ENCODE peak calls at places on chromosomes 6 and 20, in six cellular contexts. O is H1; F is IMR-90; T is CD4-positive, CD25-positive, alpha-beta regulatory T cell; H is small intestine; U is breast epithelium. P is an unnamed sample. For H3K4me1, the result is how much of the 10 kb centered on the place peaks cover.

GRCh38 chr20:58328836-58329235 is 19.3 kb downstream of the RAB22A start:
- DNase-seq in F (no peak), T (no peak), O (no peak), H (no peak), U (no peak), P (no peak)

GRCh38 chr6:48904809-48905208 is 558.2 kb downstream of the MMUT start:
- DNase-seq in H (no peak), O (no peak), T (no peak), F (no peak), U (no peak), P (no peak)

GRCh38 chr6:29112135-29112534 is 4.3 kb downstream of the OR2J3 start:
- DNase-seq in O (no peak), U (no peak), F (no peak), H (no peak), T (no peak), P (peak)

GRCh38 chr6:40916816-40917215 is 122.2 kb downstream of the UNC5CL start:
- DNase-seq in O (no peak), T (no peak), F (no peak), H (no peak), U (no peak), P (no peak)

GRCh38 chr6:22250486-22250885 is 46.4 kb downstream of the PRL start:
- DNase-seq in U (no peak), H (no peak), O (peak), F (no peak), T (no peak), P (no peak)

GRCh38 chr6:8057263-8057662 is 6.9 kb downstream of the BLOC1S5 start:
- DNase-seq in T (no peak), H (no peak), U (no peak), O (no peak), F (peak), P (no peak)

GRCh38 chr6:16450285-16450684 is 211.9 kb downstream of the GMPR start:
- DNase-seq in F (peak), H (no peak), U (no peak), T (no peak), O (no peak), P (no peak)

GRCh38 chr6:167410510-167410909 is 85.6 kb downstream of the TTLL2 start:
- DNase-seq in O (no peak), U (no peak), F (no peak), H (no peak), T (no peak), P (no peak)

GRCh38 chr6:16769986-16770376 is 8.7 kb upstream of the ATXN1 start:
- DNase-seq in F (peak), H (no peak), O (no peak), T (no peak), U (no peak), P (no peak)

GRCh38 chr6:15296249-15296648 is 50.4 kb downstream of the JARID2 start:
- DNase-seq in U (no peak), H (no peak), F (no peak), O (no peak), T (no peak), P (no peak)
- H3K4me1 ChIP-seq in U (under half), H (under half), F (under half), O (under half), T (under half), P (half or more)

DNA sequence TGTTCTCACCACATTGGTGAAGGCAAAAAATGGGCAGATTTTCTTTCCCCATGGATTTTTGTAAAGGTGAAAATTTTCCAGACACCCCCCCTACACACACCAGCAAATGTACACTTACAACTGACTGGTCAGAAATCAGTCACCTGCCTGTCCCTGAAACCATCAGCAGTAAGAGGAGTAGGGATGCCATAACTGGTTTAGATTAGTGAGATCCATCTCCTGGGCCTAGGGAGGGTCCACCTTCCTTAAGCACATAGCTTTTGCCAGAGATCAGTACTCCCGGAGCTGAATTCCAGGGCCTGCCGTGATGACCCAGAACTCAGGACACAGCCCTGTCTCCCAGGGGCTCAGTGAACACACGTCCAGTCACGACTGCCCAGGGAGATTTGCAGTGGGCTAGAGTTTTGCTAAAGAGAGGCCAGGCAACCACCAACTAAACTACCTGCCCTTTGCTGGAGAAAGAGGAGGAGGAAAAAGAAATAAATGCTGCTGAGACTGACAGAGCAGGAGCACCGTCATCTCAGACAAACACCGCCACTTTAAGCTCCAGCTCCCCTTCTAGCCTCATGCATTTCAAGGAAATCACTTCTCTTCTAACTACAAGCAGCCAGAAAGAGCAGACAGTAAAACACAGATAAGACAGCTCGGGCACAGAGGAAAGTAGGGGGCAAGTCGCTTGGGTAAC is 82.8 kb upstream of the SPTLC3 start:
- DNase-seq in T (no peak), F (no peak), U (no peak), O (no peak), H (no peak), P (no peak)
- H3K4me1 ChIP-seq in T (under half), F (under half), U (under half), O (under half), H (under half), P (under half)

DNA sequence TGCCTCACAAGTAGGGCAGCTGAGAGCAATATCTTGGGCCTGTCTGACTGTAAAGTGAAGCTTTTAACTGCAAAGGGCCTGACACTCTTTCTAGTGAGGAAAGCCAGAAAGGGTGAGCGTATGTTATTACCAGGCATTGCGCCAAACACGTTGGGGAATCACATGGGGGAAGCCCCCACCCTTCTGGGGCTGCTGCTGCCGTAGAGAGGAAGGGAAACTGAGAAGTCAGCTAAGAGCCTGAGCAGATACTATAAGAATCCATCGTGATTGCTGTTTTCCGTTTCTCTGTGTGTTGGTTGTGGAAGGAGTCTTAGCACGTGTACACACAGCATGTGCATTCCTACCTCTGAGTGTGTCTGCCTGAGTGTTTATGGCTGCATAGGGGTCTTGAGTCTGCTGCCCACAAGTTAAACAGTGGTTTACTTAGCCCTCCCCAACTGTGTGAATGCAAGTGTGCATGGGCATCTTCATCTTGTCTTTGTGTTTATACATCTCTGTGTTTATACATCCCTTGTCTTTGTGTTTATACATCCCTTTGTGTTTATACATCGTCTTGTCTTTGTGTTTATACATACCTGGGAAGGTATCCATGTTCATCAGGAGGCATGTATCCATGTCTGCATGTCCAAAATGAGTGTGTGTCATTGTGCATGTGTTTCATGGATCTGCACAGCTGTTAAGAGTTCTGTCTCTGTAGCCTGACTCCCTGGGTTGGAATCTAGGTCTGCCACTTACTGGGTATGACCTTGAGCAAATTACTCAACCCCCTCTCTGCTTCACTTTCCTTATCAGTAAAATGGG is 50.3 kb upstream of the SIRPA start:
- DNase-seq in U (no peak), T (no peak), O (no peak), H (no peak), F (peak), P (peak)
- H3K4me1 ChIP-seq in U (under half), T (under half), O (under half), H (under half), F (under half), P (under half)

GRCh38 chr20:32506721-32507120 is 78.4 kb downstream of the NOL4L start:
- DNase-seq in H (no peak), O (no peak), U (no peak), T (no peak), F (no peak), P (no peak)

GRCh38 chr20:32509639-32510066 is 75.5 kb downstream of the NOL4L start:
- DNase-seq in T (peak), O (no peak), F (peak), U (no peak), H (no peak), P (peak)

GRCh38 chr20:32508775-32509119 is 76.4 kb downstream of the NOL4L start:
- DNase-seq in U (no peak), T (no peak), O (no peak), F (no peak), H (no peak), P (no peak)

GRCh38 chr20:32510120-32510600 is 75.0 kb downstream of the NOL4L start:
- DNase-seq in T (no peak), H (no peak), F (no peak), O (no peak), U (no peak), P (no peak)

DNA sequence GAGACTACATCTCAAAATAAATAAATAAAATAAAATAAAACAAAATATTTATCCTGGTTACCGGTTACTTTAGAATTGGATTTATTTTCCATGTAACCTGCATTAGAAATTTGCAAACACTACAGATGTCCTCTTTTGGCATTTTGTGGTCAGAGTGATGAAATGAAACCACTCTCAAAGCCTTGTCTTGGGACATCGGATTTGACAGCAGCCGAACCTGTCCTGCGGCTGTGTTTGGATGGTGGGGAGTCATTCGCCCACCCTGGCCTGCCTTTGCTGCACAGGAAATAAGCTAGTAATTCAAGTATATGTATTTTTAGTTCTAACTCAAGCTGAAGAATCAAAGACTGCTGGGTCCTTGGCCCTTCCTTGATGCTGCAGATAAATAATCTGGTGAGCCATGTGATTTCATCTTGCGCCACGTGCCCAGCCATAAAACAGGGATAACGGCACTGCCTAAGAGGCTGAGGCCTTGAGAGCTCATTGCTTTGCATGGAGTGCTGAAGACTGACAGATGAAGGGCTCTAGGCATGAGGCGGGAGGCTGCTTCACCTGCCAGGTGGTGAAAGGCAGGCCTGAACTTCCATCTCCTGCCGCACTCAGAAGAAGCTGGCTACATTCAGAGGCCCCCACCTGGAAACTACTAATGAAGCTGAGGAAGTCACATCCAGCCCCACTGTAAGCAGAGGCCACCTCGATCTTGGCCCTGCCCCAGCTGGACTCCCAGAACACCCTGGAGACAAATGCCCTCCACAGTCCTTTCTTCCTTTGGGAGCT is 76.9 kb downstream of the NOL4L start:
- DNase-seq in T (no peak), U (no peak), F (no peak), H (peak), O (no peak), P (no peak)
- H3K4me1 ChIP-seq in T (half or more), U (under half), F (under half), H (under half), O (under half), P (under half)

GRCh38 chr6:52577778-52578473 is 1.1 kb upstream of the TRAM2 start:
- DNase-seq in H (peak), T (no peak), U (no peak), O (no peak), F (no peak), P (no peak)
- H3K4me1 ChIP-seq in H (under half), T (under half), U (under half), O (under half), F (under half), P (under half)

DNA sequence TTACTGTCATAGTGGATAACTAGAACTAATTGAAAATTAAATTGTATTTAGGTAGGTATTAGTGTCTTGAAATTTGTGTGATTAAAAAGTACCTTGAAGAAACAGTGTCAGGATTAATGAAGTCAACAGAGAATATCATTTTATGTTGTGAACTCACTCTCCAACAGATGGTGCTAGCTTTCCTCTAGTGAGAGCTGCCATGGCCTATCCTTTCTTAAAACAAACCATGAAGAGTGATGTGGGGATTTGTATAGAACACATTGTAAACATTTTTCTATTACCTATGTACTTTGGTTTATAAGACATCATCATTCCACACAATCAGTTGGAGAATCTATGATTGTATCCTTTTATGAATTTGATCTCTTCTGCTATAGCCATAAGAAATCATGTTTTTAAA is 4.8 kb upstream of the SRSF12 start:
- DNase-seq in F (peak), O (no peak), H (peak), T (peak), U (no peak), P (peak)
- H3K4me1 ChIP-seq in F (under half), O (under half), H (under half), T (under half), U (under half), P (under half)

GRCh38 chr20:36274248-36274841 is 31.8 kb upstream of the DLGAP4 start:
- DNase-seq in H (no peak), F (no peak), T (no peak), U (no peak), O (peak), P (no peak)
- H3K4me1 ChIP-seq in H (under half), F (under half), T (under half), U (under half), O (under half), P (under half)

DNA sequence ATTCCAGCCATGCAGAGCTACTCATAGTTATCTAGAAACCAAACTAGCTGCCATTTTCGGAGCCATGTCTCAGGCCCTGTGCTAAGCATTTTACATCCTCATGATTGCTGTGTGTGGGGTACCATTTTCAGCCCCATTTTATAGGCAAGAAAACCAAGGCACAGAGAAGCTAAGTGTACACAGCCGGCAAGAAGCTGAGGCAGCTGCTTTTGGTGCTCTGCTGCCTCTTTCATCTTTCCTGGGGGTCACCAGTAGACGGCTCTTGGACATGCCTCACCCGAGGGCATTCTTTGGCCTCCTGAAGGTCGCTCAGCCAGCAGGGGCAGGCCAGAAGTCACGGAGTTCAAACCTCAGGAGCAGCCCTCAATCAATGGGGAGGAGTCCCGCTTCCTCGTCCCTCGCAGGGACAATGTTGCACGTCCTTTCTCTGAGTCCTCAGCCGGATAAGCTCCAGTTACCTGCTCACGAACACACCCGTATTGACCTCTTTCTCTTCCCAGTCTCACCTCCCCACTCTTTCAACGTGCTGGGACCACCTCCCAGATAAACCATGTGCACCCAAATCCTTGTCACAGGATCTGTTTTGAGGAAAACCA is 82.6 kb upstream of the BLCAP start:
- DNase-seq in H (no peak), U (no peak), O (no peak), T (no peak), F (no peak), P (no peak)
- H3K4me1 ChIP-seq in H (under half), U (under half), O (under half), T (under half), F (under half), P (under half)

DNA sequence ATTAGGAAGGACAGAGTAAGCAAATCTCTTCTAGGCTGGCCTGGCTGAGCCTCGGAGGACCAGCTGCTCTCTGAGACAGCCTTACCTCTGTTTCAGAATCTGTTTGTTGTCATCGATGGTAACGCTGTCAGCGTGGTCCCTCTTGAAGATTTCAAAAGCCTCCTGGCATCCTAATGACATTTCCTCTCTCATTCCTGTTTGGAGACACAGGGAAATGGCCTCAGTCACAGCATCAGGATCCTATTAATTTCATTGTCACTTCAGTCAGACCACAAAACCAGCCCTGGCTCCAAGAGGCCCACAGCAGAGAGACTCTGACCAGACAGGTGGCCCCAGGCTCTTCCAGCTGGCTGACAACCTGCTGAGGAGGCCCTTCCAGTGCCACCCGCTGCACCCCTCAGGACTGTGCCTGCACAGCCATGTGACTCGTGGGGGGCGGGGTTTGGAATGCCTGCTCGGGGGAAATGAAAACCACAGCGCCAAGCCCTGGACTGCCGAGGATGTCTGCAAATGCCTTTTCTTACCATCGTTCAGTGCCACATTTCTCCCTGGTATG is 108.5 kb upstream of the KCNK16 start:
- DNase-seq in U (peak), O (peak), F (no peak), H (peak), T (no peak), P (no peak)
- H3K4me1 ChIP-seq in U (under half), O (under half), F (under half), H (under half), T (under half), P (under half)